ENCODE peak calls at places on chromosome 2, in seven cellular contexts. J is mesenchymal stem cell, M is IMR-90, C is H9, S is mesendoderm, I is H1, O is trophoblast cell. K is an unnamed sample. For H3K27me3, the result is how much of the 10 kb centered on the place peaks cover.

GRCh38 chr2:138948070-138948539 is 167.9 kb upstream of the NXPH2 start:
- DNase-seq in M (peak), C (no peak), S (peak), J (peak), I (no peak), O (no peak), K (no peak)

GRCh38 chr2:28271231-28271913 is 121.3 kb upstream of the FOSL2 start:
- DNase-seq in M (no peak), C (no peak), I (no peak), J (no peak), O (no peak), S (no peak), K (no peak)

GRCh38 chr2:209463226-209463625 is 39.4 kb downstream of the MAP2 start:
- DNase-seq in C (no peak), O (no peak), M (no peak), S (peak), I (no peak), J (no peak), K (no peak)

GRCh38 chr2:20391951-20392699 is 41.5 kb upstream of the PUM2 start:
- DNase-seq in M (no peak), J (no peak), C (no peak), O (no peak), S (peak), I (no peak), K (no peak)

GRCh38 chr2:189178007-189178406 is 1.6 kb downstream of the COL5A2 start:
- DNase-seq in O (no peak), C (no peak), J (peak), M (peak), S (no peak), I (no peak), K (no peak)

GRCh38 chr2:163338270-163338669 is 397.5 kb downstream of the FIGN start:
- DNase-seq in I (no peak), J (no peak), M (no peak), S (no peak), C (peak), O (no peak), K (no peak)

GRCh38 chr2:131043199-131044077 is 49.8 kb downstream of the FAM168B start:
- DNase-seq in C (no peak), S (no peak), M (no peak), J (no peak), I (no peak), O (no peak), K (no peak)

GRCh38 chr2:9287400-9288059 is 80.9 kb downstream of the ASAP2 start:
- DNase-seq in I (no peak), S (peak), O (peak), M (peak), J (peak), C (no peak), K (no peak)

GRCh38 chr2:201233192-201234166 is 26.9 kb upstream of the CASP8 start:
- DNase-seq in J (no peak), M (no peak), S (peak), O (peak), C (peak), I (peak), K (no peak)

GRCh38 chr2:231905026-231905425 is 21.2 kb downstream of the NPPC start:
- DNase-seq in J (no peak), I (no peak), S (no peak), M (no peak), C (no peak), O (no peak), K (no peak)

GRCh38 chr2:163943403-163944356 is 207.9 kb upstream of the FIGN start:
- DNase-seq in O (no peak), S (peak), J (no peak), M (no peak), I (no peak), C (peak), K (peak)

GRCh38 chr2:216633616-216634316 is 546 bp downstream of the IGFBP2 start:
- DNase-seq in I (peak), M (no peak), S (peak), J (peak), O (peak), C (peak), K (no peak)

GRCh38 chr2:181037922-181038321 is 57.5 kb downstream of the UBE2E3 start:
- DNase-seq in C (no peak), S (no peak), M (peak), O (no peak), J (peak), I (no peak), K (no peak)

GRCh38 chr2:232260075-232260474 is 118.5 kb upstream of the ALPP start:
- DNase-seq in C (no peak), I (no peak), O (peak), M (peak), J (peak), S (no peak), K (no peak)

GRCh38 chr2:235527806-235528480 is 34.1 kb downstream of the AGAP1 start:
- DNase-seq in M (peak), S (peak), J (no peak), C (no peak), O (no peak), I (no peak), K (no peak)

GRCh38 chr2:121293450-121294325 is 8.7 kb upstream of the TFCP2L1 start:
- DNase-seq in I (no peak), M (no peak), S (no peak), J (no peak), C (no peak), O (no peak), K (no peak)

GRCh38 chr2:127674241-127675209 is 805 bp downstream of the LIMS2 start:
- DNase-seq in I (peak), M (no peak), C (peak), J (peak), O (no peak), S (no peak), K (no peak)

GRCh38 chr2:152440049-152440448 is 105.1 kb downstream of the FMNL2 start:
- DNase-seq in S (peak), O (no peak), J (no peak), I (no peak), M (no peak), C (no peak), K (no peak)

GRCh38 chr2:26735883-26736588 is 28.0 kb upstream of the SLC35F6 start:
- DNase-seq in C (no peak), M (no peak), J (no peak), I (no peak), S (no peak), O (no peak), K (no peak)

GRCh38 chr2:236633764-236634163 is 64.1 kb downstream of the ACKR3 start:
- DNase-seq in J (no peak), S (no peak), O (no peak), I (no peak), M (no peak), C (no peak), K (no peak)

GRCh38 chr2:190882327-190882766 is 1.7 kb downstream of the GLS start:
- DNase-seq in O (no peak), C (no peak), I (no peak), M (no peak), J (no peak), S (no peak), K (no peak)

GRCh38 chr2:167550448-167550847 is 662.2 kb downstream of the XIRP2 start:
- DNase-seq in I (no peak), J (peak), S (peak), M (peak), O (no peak), C (no peak), K (no peak)

GRCh38 chr2:19337742-19338141 is 20.7 kb downstream of the OSR1 start:
- DNase-seq in I (no peak), O (no peak), C (no peak), M (no peak), S (no peak), J (no peak), K (no peak)

GRCh38 chr2:20614201-20615045 is 36.5 kb downstream of the HS1BP3 start:
- DNase-seq in J (no peak), O (no peak), M (no peak), I (no peak), S (peak), C (peak), K (peak)

GRCh38 chr2:113831156-113831555 is 58.7 kb upstream of the ACTR3 start:
- DNase-seq in J (peak), C (no peak), O (peak), M (peak), I (no peak), S (peak), K (no peak)

GRCh38 chr2:67516358-67516757 is 119.2 kb downstream of the ETAA1 start:
- DNase-seq in C (no peak), S (no peak), J (no peak), I (no peak), O (no peak), M (no peak), K (no peak)

GRCh38 chr2:31243053-31243452 is 9.1 kb downstream of the EHD3 start:
- DNase-seq in J (no peak), M (no peak), S (no peak), I (no peak), O (no peak), C (no peak), K (no peak)
- H2BK120ac ChIP-seq in J (no peak), M (no peak), S (no peak), I (no peak), O (no peak), C (no peak), K (no peak)

GRCh38 chr2:70820499-70820898 is at the start of gene CLEC4F:
- DNase-seq in O (no peak), I (no peak), J (no peak), M (no peak), S (no peak), C (no peak), K (no peak)

GRCh38 chr2:70822843-70823629 is 2.6 kb upstream of the CLEC4F start:
- DNase-seq in I (no peak), C (no peak), O (no peak), J (no peak), M (no peak), S (no peak), K (no peak)

DNA sequence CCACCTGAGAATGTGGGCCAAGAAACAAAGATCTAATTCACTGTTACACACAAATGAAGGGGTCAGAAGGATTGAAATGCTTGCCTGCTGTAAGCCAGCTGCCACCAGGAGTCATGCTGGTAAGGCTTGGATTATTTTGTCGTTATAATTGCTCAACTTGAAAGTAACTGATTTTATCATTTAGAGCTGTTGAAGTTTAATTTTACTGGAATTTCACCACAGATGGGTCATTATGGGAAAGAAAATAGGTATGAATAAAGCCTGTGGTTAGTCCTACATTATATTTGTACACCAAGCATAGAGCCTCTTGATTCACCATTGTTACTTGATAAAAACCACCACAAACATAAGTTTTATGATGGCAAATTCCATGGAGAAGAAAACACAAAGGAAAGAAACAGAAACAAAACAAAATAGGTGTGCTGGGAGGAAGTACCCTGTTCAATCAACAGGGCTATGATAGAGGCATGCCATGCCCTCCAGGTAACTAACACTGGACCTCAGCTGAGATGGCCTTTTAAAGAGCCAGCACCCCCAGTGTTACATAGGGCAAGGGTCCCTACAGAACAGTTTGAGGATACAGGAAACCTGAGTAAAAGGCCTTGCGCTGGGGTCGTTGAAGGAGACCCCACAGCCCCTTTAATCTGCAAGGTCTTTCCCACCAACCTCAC is 3.0 kb downstream of the CLEC4F start:
- DNase-seq in O (no peak), I (no peak), M (no peak), C (no peak), S (no peak), J (no peak), K (no peak)
- H3K27me3 ChIP-seq in O (under half), I (under half), M (under half), C (under half), S (under half), J (under half), K (half or more)

GRCh38 chr2:48423376-48423775 is 106.6 kb upstream of the STON1 start:
- DNase-seq in M (peak), I (peak), O (no peak), J (peak), S (peak), C (no peak), K (no peak)

GRCh38 chr2:48415765-48416515 is 114.0 kb upstream of the STON1 start:
- DNase-seq in J (peak), I (no peak), C (no peak), S (peak), O (peak), M (no peak), K (no peak)

GRCh38 chr2:48420512-48421197 is 109.3 kb upstream of the STON1 start:
- DNase-seq in O (peak), C (peak), M (peak), I (peak), J (peak), S (peak), K (peak)

GRCh38 chr2:48417843-48418838 is 111.8 kb upstream of the STON1 start:
- DNase-seq in J (no peak), S (no peak), I (no peak), M (no peak), C (no peak), O (peak), K (no peak)

GRCh38 chr2:48419884-48420511 is 110.0 kb upstream of the STON1 start:
- DNase-seq in C (peak), O (no peak), M (no peak), I (peak), S (peak), J (no peak), K (no peak)
- H2BK120ac ChIP-seq in C (no peak), O (peak), M (peak), I (no peak), S (no peak), J (no peak), K (peak)

GRCh38 chr2:238857929-238858328 is 10.0 kb downstream of the TWIST2 start:
- DNase-seq in J (no peak), M (no peak), I (no peak), S (no peak), C (no peak), O (no peak), K (no peak)
- H3K27me3 ChIP-seq in J (under half), M (under half), I (under half), S (under half), C (under half), O (under half), K (under half)

DNA sequence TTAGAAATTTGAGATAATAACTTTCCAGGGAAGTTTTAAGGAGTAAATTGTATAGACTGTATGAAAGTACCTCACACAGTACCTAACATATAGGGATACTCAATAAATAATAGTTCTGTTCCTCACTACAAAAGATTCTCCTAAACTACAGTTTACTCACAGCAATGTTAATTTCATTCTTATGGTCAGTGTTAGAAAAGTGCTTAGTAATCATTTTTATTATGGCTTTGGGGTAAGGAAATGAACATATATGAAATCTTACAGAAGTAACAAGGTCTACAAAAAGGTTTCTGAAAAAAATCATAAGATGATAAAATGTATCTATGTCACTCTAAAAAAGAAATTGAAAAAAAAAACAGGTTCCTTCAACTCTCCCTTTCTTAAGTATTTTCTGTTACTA is 67.2 kb downstream of the IKZF2 start:
- DNase-seq in O (no peak), I (no peak), C (no peak), S (no peak), J (no peak), M (no peak), K (no peak)
- H2BK120ac ChIP-seq in O (no peak), I (no peak), C (no peak), S (no peak), J (no peak), M (no peak), K (no peak)